ENCODE peak calls at places on chromosomes 13 and 19, in five cellular contexts. B, M, Z, G and F are unnamed samples.

GRCh38 chr19:18419195-18419698 is at the start of gene SSBP4:
- DNase-seq in M (peak), B (no peak), Z (peak), G (peak), F (peak)

GRCh38 chr13:74200081-74200480 is 65.9 kb upstream of the KLF12 start:
- DNase-seq in Z (peak), B (no peak), G (no peak), M (no peak), F (no peak)

GRCh38 chr13:31263346-31263745 is 63.6 kb downstream of the B3GLCT start:
- DNase-seq in B (no peak), Z (no peak), G (no peak), M (no peak), F (no peak)

GRCh38 chr13:30159446-30159839 is 147.9 kb downstream of the KATNAL1 start:
- DNase-seq in Z (peak), G (no peak), M (no peak), B (no peak), F (no peak)

GRCh38 chr13:91659583-91660415 is 261.4 kb downstream of the GPC5 start:
- DNase-seq in B (no peak), Z (no peak), M (no peak), G (no peak), F (no peak)

GRCh38 chr13:100347941-100348340 is 240.6 kb downstream of the GGACT start:
- DNase-seq in G (no peak), M (no peak), Z (no peak), B (no peak), F (no peak)

GRCh38 chr13:90375851-90376250 is 971.6 kb upstream of the MIR17HG start:
- DNase-seq in Z (no peak), B (no peak), G (no peak), M (no peak), F (no peak)

GRCh38 chr13:110894086-110894485 is 20.8 kb downstream of the ANKRD10 start:
- DNase-seq in B (no peak), G (no peak), Z (no peak), M (no peak), F (no peak)

GRCh38 chr13:30071890-30072817 is 221.7 kb upstream of the UBL3 start:
- DNase-seq in M (no peak), G (peak), B (no peak), Z (no peak), F (no peak)

GRCh38 chr13:91359071-91359470 is 11.6 kb downstream of the MIR17HG start:
- DNase-seq in M (no peak), Z (no peak), G (no peak), B (no peak), F (no peak)

GRCh38 chr19:15264061-15264932 is 32.0 kb upstream of the EPHX3 start:
- DNase-seq in B (peak), Z (peak), G (peak), M (peak), F (peak)

GRCh38 chr19:55041627-55042343 is 3.7 kb upstream of the GP6 start:
- DNase-seq in B (no peak), M (no peak), Z (no peak), G (no peak), F (no peak)

GRCh38 chr19:18875726-18876125 is 20.2 kb downstream of the CERS1 start:
- DNase-seq in B (no peak), Z (peak), M (no peak), G (no peak), F (no peak)

GRCh38 chr13:40433577-40433976 is 232.9 kb downstream of the FOXO1 start:
- DNase-seq in B (no peak), M (peak), G (no peak), Z (no peak), F (no peak)

GRCh38 chr13:27118428-27119054 is 53.1 kb downstream of the USP12 start:
- DNase-seq in B (no peak), G (no peak), M (no peak), Z (no peak), F (no peak)

GRCh38 chr13:98651716-98652115 is 74.8 kb upstream of the STK24 start:
- DNase-seq in B (no peak), G (peak), M (no peak), Z (no peak), F (no peak)

GRCh38 chr19:45104658-45105384 is 11.8 kb downstream of the PPP1R37 start:
- DNase-seq in G (no peak), Z (no peak), B (no peak), M (no peak), F (no peak)

GRCh38 chr13:74026753-74027152 is 107.5 kb downstream of the KLF12 start:
- DNase-seq in B (no peak), Z (peak), G (no peak), M (peak), F (no peak)

GRCh38 chr19:33373701-33374405 is at the start of gene CEBPG:
- DNase-seq in G (peak), Z (peak), M (no peak), B (peak), F (peak)
- TF ChIP-seq POLR2A in G (peak), Z (peak), M (peak), B (peak), F (peak)

DNA sequence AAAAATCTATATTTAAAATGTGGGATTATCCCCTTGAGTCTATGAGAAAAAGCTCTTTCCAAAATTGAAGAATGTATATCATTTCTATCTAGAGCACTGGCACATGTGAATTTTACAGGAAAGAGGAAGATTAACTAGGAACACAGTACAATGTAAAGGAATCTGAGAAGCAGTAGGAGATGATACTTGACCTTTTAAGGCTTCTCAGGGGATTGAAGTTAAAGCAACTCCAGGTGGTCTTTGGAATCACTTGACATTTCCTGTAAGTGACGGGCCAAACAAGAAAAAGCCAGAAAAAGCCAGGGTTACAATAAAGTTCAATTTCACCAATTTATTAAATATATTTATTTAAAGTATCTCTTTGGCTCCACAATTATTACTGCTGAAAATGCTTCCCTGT is 1373.9 kb downstream of the OLFM4 start:
- DNase-seq in G (no peak), B (no peak), Z (no peak), M (no peak), F (no peak)
- TF ChIP-seq POLR2A in G (no peak), B (no peak), Z (no peak), M (no peak), F (no peak)

GRCh38 chr19:36054119-36054732 is at the start of gene THAP8:
- DNase-seq in B (peak), G (peak), M (peak), Z (peak), F (peak)
- TF ChIP-seq POLR2A in B (peak), G (peak), M (peak), Z (peak), F (peak)

GRCh38 chr13:46373623-46374022 is 13.4 kb downstream of the RUBCNL start:
- DNase-seq in B (no peak), M (no peak), G (no peak), Z (no peak), F (no peak)
- TF ChIP-seq POLR2A in B (no peak), M (no peak), G (no peak), Z (no peak), F (no peak)

GRCh38 chr19:13098291-13099072 is 4.2 kb downstream of the LYL1 start:
- DNase-seq in G (no peak), M (peak), B (no peak), Z (no peak), F (no peak)

GRCh38 chr19:13099073-13099999 is 3.3 kb downstream of the LYL1 start:
- DNase-seq in B (no peak), G (no peak), Z (no peak), M (peak), F (peak)

GRCh38 chr19:13100871-13101589 is 1.6 kb downstream of the LYL1 start:
- DNase-seq in B (no peak), M (peak), G (no peak), Z (no peak), F (no peak)

GRCh38 chr19:13101590-13102415 is 855 bp downstream of the LYL1 start:
- DNase-seq in M (no peak), B (no peak), G (no peak), Z (no peak), F (no peak)

GRCh38 chr19:13100031-13100588 is 2.5 kb downstream of the LYL1 start:
- DNase-seq in M (peak), Z (no peak), B (no peak), G (no peak), F (no peak)
- TF ChIP-seq POLR2A in M (no peak), Z (no peak), B (no peak), G (no peak), F (no peak)

GRCh38 chr19:35066121-35066520 is 24.6 kb downstream of the HPN start:
- DNase-seq in G (no peak), B (no peak), Z (no peak), M (no peak), F (no peak)

GRCh38 chr19:35065574-35065973 is 24.1 kb downstream of the HPN start:
- DNase-seq in B (no peak), G (no peak), Z (no peak), M (no peak), F (no peak)

GRCh38 chr19:35062942-35063341 is 21.4 kb downstream of the HPN start:
- DNase-seq in B (no peak), G (no peak), M (no peak), Z (no peak), F (no peak)

GRCh38 chr19:35061583-35062373 is 20.3 kb downstream of the HPN start:
- DNase-seq in Z (peak), G (no peak), B (no peak), M (no peak), F (no peak)

GRCh38 chr19:35063940-35064818 is 22.7 kb downstream of the HPN start:
- DNase-seq in M (no peak), Z (peak), B (no peak), G (no peak), F (no peak)
- TF ChIP-seq POLR2A in M (no peak), Z (no peak), B (no peak), G (no peak), F (no peak)

GRCh38 chr19:44071824-44072542 is at the start of gene ZNF284:
- DNase-seq in M (peak), Z (peak), G (peak), B (peak), F (peak)
- TF ChIP-seq POLR2A in M (no peak), Z (no peak), G (peak), B (no peak), F (peak)

GRCh38 chr19:3358919-3359849 is 7.2 kb upstream of the NFIC start:
- DNase-seq in G (peak), M (peak), Z (peak), B (no peak), F (peak)
- TF ChIP-seq POLR2A in G (peak), M (no peak), Z (no peak), B (peak), F (peak)